ENCODE peak calls at places on chromosomes 13 and 19, in five cellular contexts. One of them, this sample, is unnamed. For H4K20me1, the result is how much of the 10 kb centered on the place peaks cover.

GRCh38 chr19:6590458-6591319 is at the start of gene CD70:
- DNase-seq in neural progenitor cell: peak
- DNase-seq in MM.1S: peak
- DNase-seq in hepatocyte: no peak
- DNase-seq in PC-3: no peak
- DNase-seq in this sample: peak

GRCh38 chr19:4908311-4908710 is 990 bp upstream of the UHRF1 start:
- DNase-seq in PC-3: no peak
- DNase-seq in neural progenitor cell: no peak
- DNase-seq in hepatocyte: no peak
- DNase-seq in MM.1S: no peak
- DNase-seq in this sample: peak

GRCh38 chr13:49185264-49185663 is 34.9 kb upstream of the MLNR start:
- DNase-seq in PC-3: peak
- DNase-seq in hepatocyte: no peak
- DNase-seq in MM.1S: no peak
- DNase-seq in neural progenitor cell: no peak
- DNase-seq in this sample: no peak

GRCh38 chr19:3543150-3544053 is 4.4 kb downstream of the TEKTIP1 start:
- DNase-seq in hepatocyte: no peak
- DNase-seq in neural progenitor cell: no peak
- DNase-seq in MM.1S: no peak
- DNase-seq in PC-3: no peak
- DNase-seq in this sample: no peak

GRCh38 chr13:86020350-86021002 is 221.3 kb upstream of the SLITRK6 start:
- DNase-seq in hepatocyte: peak
- DNase-seq in neural progenitor cell: no peak
- DNase-seq in MM.1S: no peak
- DNase-seq in PC-3: peak
- DNase-seq in this sample: no peak

GRCh38 chr19:48403606-48404005 is 10.1 kb downstream of the GRIN2D start:
- DNase-seq in PC-3: peak
- DNase-seq in neural progenitor cell: peak
- DNase-seq in hepatocyte: peak
- DNase-seq in MM.1S: peak
- DNase-seq in this sample: peak

GRCh38 chr13:113207890-113208423 is 512 bp downstream of the PCID2 start:
- DNase-seq in MM.1S: peak
- DNase-seq in PC-3: peak
- DNase-seq in neural progenitor cell: peak
- DNase-seq in hepatocyte: peak
- DNase-seq in this sample: peak

GRCh38 chr19:12603714-12604113 is 6.9 kb downstream of the ZNF490 start:
- DNase-seq in hepatocyte: no peak
- DNase-seq in MM.1S: peak
- DNase-seq in neural progenitor cell: no peak
- DNase-seq in PC-3: no peak
- DNase-seq in this sample: no peak

GRCh38 chr19:46218160-46218559 is 11.4 kb upstream of the IGFL1 start:
- DNase-seq in PC-3: peak
- DNase-seq in neural progenitor cell: peak
- DNase-seq in hepatocyte: peak
- DNase-seq in MM.1S: peak
- DNase-seq in this sample: peak

GRCh38 chr13:95153647-95154405 is 147.4 kb downstream of the ABCC4 start:
- DNase-seq in neural progenitor cell: no peak
- DNase-seq in PC-3: peak
- DNase-seq in MM.1S: no peak
- DNase-seq in hepatocyte: no peak
- DNase-seq in this sample: peak

GRCh38 chr13:33509642-33510229 is 224.2 kb upstream of the STARD13 start:
- DNase-seq in hepatocyte: no peak
- DNase-seq in PC-3: peak
- DNase-seq in MM.1S: no peak
- DNase-seq in neural progenitor cell: peak
- DNase-seq in this sample: no peak

GRCh38 chr19:19782783-19783182 is 38.8 kb downstream of the ZNF506 start:
- DNase-seq in hepatocyte: no peak
- DNase-seq in PC-3: no peak
- DNase-seq in MM.1S: no peak
- DNase-seq in neural progenitor cell: no peak
- DNase-seq in this sample: no peak

GRCh38 chr13:38879278-38879677 is 111.4 kb downstream of the STOML3 start:
- DNase-seq in neural progenitor cell: no peak
- DNase-seq in MM.1S: no peak
- DNase-seq in PC-3: no peak
- DNase-seq in hepatocyte: peak
- DNase-seq in this sample: no peak

GRCh38 chr19:4396949-4397783 is 3.2 kb downstream of the SH3GL1 start:
- DNase-seq in neural progenitor cell: no peak
- DNase-seq in PC-3: no peak
- DNase-seq in hepatocyte: no peak
- DNase-seq in MM.1S: no peak
- DNase-seq in this sample: no peak

GRCh38 chr19:38970664-38971532 is 4.6 kb downstream of the FBXO17 start:
- DNase-seq in neural progenitor cell: no peak
- DNase-seq in PC-3: no peak
- DNase-seq in MM.1S: no peak
- DNase-seq in hepatocyte: no peak
- DNase-seq in this sample: no peak

GRCh38 chr19:29855087-29855486 is 43.3 kb downstream of the CCNE1 start:
- DNase-seq in PC-3: no peak
- DNase-seq in hepatocyte: no peak
- DNase-seq in neural progenitor cell: no peak
- DNase-seq in MM.1S: no peak
- DNase-seq in this sample: peak

GRCh38 chr13:25103711-25104110 is 7.8 kb downstream of the PABPC3 start:
- DNase-seq in neural progenitor cell: no peak
- DNase-seq in MM.1S: no peak
- DNase-seq in hepatocyte: no peak
- DNase-seq in PC-3: no peak
- DNase-seq in this sample: no peak

GRCh38 chr13:26328326-26328725 is 74.4 kb downstream of the CDK8 start:
- DNase-seq in PC-3: peak
- DNase-seq in hepatocyte: no peak
- DNase-seq in neural progenitor cell: no peak
- DNase-seq in MM.1S: no peak
- DNase-seq in this sample: no peak

GRCh38 chr19:29376855-29377354 is 148.9 kb upstream of the VSTM2B start:
- DNase-seq in PC-3: no peak
- DNase-seq in neural progenitor cell: no peak
- DNase-seq in hepatocyte: no peak
- DNase-seq in MM.1S: no peak
- DNase-seq in this sample: no peak

GRCh38 chr13:41974262-41974900 is 13.5 kb upstream of the VWA8 start:
- DNase-seq in hepatocyte: no peak
- DNase-seq in PC-3: no peak
- DNase-seq in MM.1S: no peak
- DNase-seq in neural progenitor cell: no peak
- DNase-seq in this sample: no peak

GRCh38 chr13:27353166-27353583 is 71.2 kb upstream of the GTF3A start:
- DNase-seq in hepatocyte: peak
- DNase-seq in neural progenitor cell: no peak
- DNase-seq in MM.1S: peak
- DNase-seq in PC-3: peak
- DNase-seq in this sample: no peak

GRCh38 chr13:27354379-27354778 is 70.0 kb upstream of the GTF3A start:
- DNase-seq in hepatocyte: no peak
- DNase-seq in PC-3: no peak
- DNase-seq in neural progenitor cell: no peak
- DNase-seq in MM.1S: no peak
- DNase-seq in this sample: no peak

GRCh38 chr13:27355894-27356293 is 68.5 kb upstream of the GTF3A start:
- DNase-seq in PC-3: no peak
- DNase-seq in MM.1S: no peak
- DNase-seq in neural progenitor cell: peak
- DNase-seq in hepatocyte: no peak
- DNase-seq in this sample: peak

GRCh38 chr13:27353653-27354052 is 70.8 kb upstream of the GTF3A start:
- DNase-seq in neural progenitor cell: no peak
- DNase-seq in hepatocyte: no peak
- DNase-seq in PC-3: no peak
- DNase-seq in MM.1S: no peak
- DNase-seq in this sample: no peak

GRCh38 chr13:27352698-27353097 is 71.7 kb upstream of the GTF3A start:
- DNase-seq in MM.1S: no peak
- DNase-seq in PC-3: no peak
- DNase-seq in neural progenitor cell: no peak
- DNase-seq in hepatocyte: no peak
- DNase-seq in this sample: no peak
- TF ChIP-seq EZH2phosphoT487 in MM.1S: no peak
- TF ChIP-seq EZH2phosphoT487 in PC-3: no peak
- TF ChIP-seq EZH2phosphoT487 in neural progenitor cell: no peak
- TF ChIP-seq EZH2phosphoT487 in hepatocyte: no peak
- TF ChIP-seq EZH2phosphoT487 in this sample: no peak

DNA sequence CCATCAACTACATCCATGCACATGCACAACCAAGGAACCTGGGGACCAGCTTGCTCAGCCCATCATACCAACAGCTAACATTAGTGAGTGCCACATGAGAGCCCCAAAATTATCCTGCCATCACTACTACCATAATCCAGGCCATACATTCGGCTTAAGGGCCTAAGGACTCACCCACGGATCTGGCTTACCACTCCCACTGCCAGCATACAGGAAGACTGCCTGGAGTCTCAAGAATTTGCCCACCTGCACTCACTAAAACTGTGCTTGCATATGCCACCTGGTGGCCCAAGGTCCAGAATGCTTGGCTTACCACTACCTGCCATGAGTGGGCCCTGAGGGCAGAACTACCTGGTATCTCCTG is 1562.9 kb upstream of the PRR20A start:
- DNase-seq in hepatocyte: no peak
- DNase-seq in PC-3: no peak
- DNase-seq in MM.1S: no peak
- DNase-seq in neural progenitor cell: no peak
- DNase-seq in this sample: peak
- TF ChIP-seq CTCF in hepatocyte: no peak
- TF ChIP-seq CTCF in PC-3: no peak
- TF ChIP-seq CTCF in MM.1S: no peak
- TF ChIP-seq CTCF in neural progenitor cell: peak
- TF ChIP-seq CTCF in this sample: peak

GRCh38 chr19:16588089-16588823 is 16.0 kb upstream of the SLC35E1 start:
- DNase-seq in PC-3: no peak
- DNase-seq in MM.1S: peak
- DNase-seq in hepatocyte: no peak
- DNase-seq in neural progenitor cell: no peak
- DNase-seq in this sample: peak

GRCh38 chr19:16585808-16586476 is 13.7 kb upstream of the SLC35E1 start:
- DNase-seq in MM.1S: peak
- DNase-seq in neural progenitor cell: no peak
- DNase-seq in hepatocyte: no peak
- DNase-seq in PC-3: no peak
- DNase-seq in this sample: no peak

GRCh38 chr19:16586477-16586871 is 14.3 kb upstream of the SLC35E1 start:
- DNase-seq in hepatocyte: no peak
- DNase-seq in PC-3: no peak
- DNase-seq in neural progenitor cell: no peak
- DNase-seq in MM.1S: peak
- DNase-seq in this sample: no peak

GRCh38 chr19:16588824-16589577 is 16.8 kb upstream of the SLC35E1 start:
- DNase-seq in MM.1S: no peak
- DNase-seq in neural progenitor cell: no peak
- DNase-seq in PC-3: no peak
- DNase-seq in hepatocyte: no peak
- DNase-seq in this sample: no peak

DNA sequence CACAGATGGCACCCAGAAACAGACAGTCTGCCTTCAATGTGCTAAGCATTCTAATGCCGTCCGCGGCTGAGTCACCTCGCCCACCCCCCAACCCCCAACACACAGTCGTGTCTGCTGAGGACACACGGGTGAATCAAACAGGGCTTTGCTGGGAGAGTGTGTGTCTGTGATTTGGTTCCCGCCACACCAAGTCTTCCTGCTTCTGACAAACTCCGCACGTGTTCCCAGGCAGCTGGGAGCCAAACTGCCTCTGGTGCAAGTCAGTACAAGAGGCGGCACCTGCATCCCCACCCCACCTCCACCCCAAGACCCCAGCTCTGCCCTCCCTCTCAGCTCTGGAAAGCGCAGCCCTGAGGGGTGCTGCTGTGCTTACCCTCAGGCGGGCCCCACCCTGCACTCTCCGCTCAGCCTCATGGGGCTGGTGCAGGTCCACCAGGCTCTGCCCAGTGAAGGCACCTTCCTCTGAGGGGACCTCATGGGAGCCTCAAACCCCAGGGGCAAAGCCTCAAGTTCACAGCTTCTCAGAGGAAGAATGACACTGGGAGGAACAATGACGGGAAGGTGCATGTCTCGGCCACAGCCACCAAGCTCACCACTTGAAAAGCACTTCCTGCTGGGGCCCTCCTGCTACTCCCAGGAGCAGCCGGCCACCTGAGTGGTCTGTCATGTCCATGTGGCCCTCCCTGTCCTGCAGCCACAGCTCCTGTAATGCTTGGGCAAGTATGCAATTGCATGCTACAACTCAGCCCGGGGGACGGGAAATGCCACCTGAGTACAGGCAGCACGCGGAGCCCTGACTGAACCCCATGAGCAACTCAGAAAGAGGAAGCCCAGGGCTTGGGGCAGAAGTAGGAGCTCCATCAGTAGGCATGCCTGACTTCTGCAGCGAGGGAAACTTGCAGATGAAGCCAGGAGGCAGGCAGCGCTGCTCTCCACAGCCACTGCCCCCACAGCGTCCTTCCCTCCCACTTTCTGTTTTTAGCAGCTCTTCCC is 15.1 kb upstream of the SLC35E1 start:
- DNase-seq in PC-3: no peak
- DNase-seq in hepatocyte: no peak
- DNase-seq in neural progenitor cell: no peak
- DNase-seq in MM.1S: peak
- DNase-seq in this sample: peak
- H4K20me1 ChIP-seq in PC-3: under half
- H4K20me1 ChIP-seq in hepatocyte: half or more
- H4K20me1 ChIP-seq in neural progenitor cell: half or more
- H4K20me1 ChIP-seq in MM.1S: under half
- H4K20me1 ChIP-seq in this sample: under half

DNA sequence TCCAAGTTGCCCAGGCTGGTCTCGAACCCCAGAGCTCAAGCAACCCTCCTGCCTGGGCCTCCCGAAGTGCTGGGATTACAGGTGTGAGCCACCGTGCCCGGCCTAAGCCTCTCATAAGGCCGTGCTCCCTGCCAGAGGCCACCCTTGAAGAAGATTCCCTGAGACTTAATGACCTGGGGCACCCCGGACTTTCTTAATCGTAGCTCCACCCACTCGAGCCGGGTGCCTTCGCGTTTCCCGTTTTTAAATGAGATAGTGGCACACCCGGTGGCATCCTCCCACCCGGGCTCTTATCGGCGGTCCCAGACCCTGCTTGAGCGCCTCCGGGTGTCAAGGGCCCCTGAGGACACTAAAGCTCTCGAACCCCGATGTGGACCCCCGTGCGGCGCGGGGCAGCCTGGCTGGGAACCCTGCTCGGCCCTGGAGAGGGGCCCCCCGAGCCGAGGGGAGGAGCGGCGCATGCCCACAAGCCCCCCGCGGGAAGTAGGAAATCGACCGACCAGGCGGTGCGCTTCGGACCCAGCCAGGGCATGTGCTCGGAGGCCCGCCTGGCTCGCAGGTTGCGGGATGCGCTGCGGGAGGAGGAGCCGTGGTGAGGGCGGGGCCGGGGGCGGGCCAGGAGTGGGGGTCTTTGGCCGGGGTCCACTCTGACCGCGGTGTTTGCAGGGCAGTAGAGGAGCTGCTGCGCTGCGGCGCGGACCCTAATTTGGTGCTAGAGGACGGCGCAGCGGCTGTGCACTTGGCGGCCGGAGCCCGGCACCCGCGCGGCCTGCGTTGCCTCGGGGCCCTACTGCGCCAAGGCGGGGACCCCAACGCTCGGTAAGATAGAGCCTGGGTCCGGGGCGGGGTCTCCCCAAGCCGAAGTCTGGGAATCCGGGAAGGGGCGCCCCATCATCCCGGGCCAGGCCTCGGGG is at the start of gene ANKLE1:
- DNase-seq in PC-3: no peak
- DNase-seq in MM.1S: no peak
- DNase-seq in neural progenitor cell: peak
- DNase-seq in hepatocyte: no peak
- DNase-seq in this sample: peak
- TF ChIP-seq EZH2phosphoT487 in PC-3: no peak
- TF ChIP-seq EZH2phosphoT487 in MM.1S: no peak
- TF ChIP-seq EZH2phosphoT487 in neural progenitor cell: no peak
- TF ChIP-seq EZH2phosphoT487 in hepatocyte: no peak
- TF ChIP-seq EZH2phosphoT487 in this sample: no peak